ENCODE peak calls at places on chromosomes 11 and 22, in six cellular contexts. I is GM12891, T is H1, J is K562, B is GM12878, R is HepG2. X is an unnamed sample.

GRCh38 chr22:47776329-47776728 is 1013.9 kb downstream of the TBC1D22A start:
- DNase-seq in I (no peak), T (no peak), J (peak), B (no peak), R (no peak), X (no peak)

GRCh38 chr11:118212781-118213565 is 11.8 kb downstream of the JAML start:
- DNase-seq in I (no peak), T (no peak), J (no peak), B (no peak), R (no peak), X (no peak)

GRCh38 chr22:38832005-38832978 is 11.5 kb downstream of the NPTXR start:
- DNase-seq in I (no peak), T (no peak), J (no peak), B (no peak), R (no peak), X (no peak)

GRCh38 chr22:44357296-44357961 is 44.7 kb upstream of the SHISAL1 start:
- DNase-seq in I (no peak), T (no peak), J (no peak), B (no peak), R (no peak), X (no peak)

GRCh38 chr11:13107544-13108044 is 98.5 kb downstream of the RASSF10 start:
- DNase-seq in I (no peak), T (no peak), J (no peak), B (no peak), R (no peak), X (no peak)

GRCh38 chr11:122717264-122717867 is 61.8 kb downstream of the UBASH3B start:
- DNase-seq in I (peak), T (no peak), J (no peak), B (peak), R (no peak), X (peak)

GRCh38 chr11:36480833-36481232 is 29.2 kb downstream of the TRAF6 start:
- DNase-seq in I (no peak), T (no peak), J (no peak), B (no peak), R (no peak), X (no peak)

GRCh38 chr11:78472905-78473304 is 55.3 kb upstream of the GAB2 start:
- DNase-seq in I (no peak), T (no peak), J (no peak), B (no peak), R (peak), X (no peak)

GRCh38 chr11:70650075-70650909 is 252.0 kb downstream of the CTTN start:
- DNase-seq in I (peak), T (no peak), J (peak), B (no peak), R (peak), X (no peak)

GRCh38 chr11:101487775-101488174 is 96.0 kb downstream of the TRPC6 start:
- DNase-seq in I (no peak), T (no peak), J (no peak), B (no peak), R (no peak), X (no peak)

GRCh38 chr11:34731596-34731995 is 110.7 kb downstream of the EHF start:
- DNase-seq in I (no peak), T (no peak), J (no peak), B (no peak), R (no peak), X (no peak)

GRCh38 chr11:27331984-27332383 is 31.0 kb downstream of the CCDC34 start:
- DNase-seq in I (no peak), T (no peak), J (no peak), B (no peak), R (peak), X (no peak)

GRCh38 chr22:35534091-35534490 is 6.5 kb upstream of the RASD2 start:
- DNase-seq in I (no peak), T (no peak), J (no peak), B (no peak), R (no peak), X (no peak)

GRCh38 chr22:18077639-18078328 is at the start of gene PEX26:
- DNase-seq in I (peak), T (peak), J (peak), B (peak), R (peak), X (peak)

GRCh38 chr11:60924906-60925684 is 835 bp downstream of the TMEM132A start:
- DNase-seq in I (no peak), T (no peak), J (no peak), B (no peak), R (no peak), X (no peak)

GRCh38 chr22:35150163-35151107 is 84.5 kb downstream of the ISX start:
- DNase-seq in I (no peak), T (peak), J (peak), B (no peak), R (peak), X (no peak)

GRCh38 chr11:43580735-43581369 is 99.7 kb upstream of the HSD17B12 start:
- DNase-seq in I (no peak), T (no peak), J (peak), B (no peak), R (no peak), X (no peak)
- TF ChIP-seq POLR2AphosphoS5 in I (no peak), T (no peak), J (no peak), B (no peak), R (no peak), X (no peak)

GRCh38 chr11:65382036-65382803 is at the start of gene SLC25A45:
- DNase-seq in I (peak), T (no peak), J (peak), B (peak), R (peak), X (no peak)
- TF ChIP-seq POLR2A in I (peak), T (peak), J (peak), B (peak), R (peak), X (peak)

DNA sequence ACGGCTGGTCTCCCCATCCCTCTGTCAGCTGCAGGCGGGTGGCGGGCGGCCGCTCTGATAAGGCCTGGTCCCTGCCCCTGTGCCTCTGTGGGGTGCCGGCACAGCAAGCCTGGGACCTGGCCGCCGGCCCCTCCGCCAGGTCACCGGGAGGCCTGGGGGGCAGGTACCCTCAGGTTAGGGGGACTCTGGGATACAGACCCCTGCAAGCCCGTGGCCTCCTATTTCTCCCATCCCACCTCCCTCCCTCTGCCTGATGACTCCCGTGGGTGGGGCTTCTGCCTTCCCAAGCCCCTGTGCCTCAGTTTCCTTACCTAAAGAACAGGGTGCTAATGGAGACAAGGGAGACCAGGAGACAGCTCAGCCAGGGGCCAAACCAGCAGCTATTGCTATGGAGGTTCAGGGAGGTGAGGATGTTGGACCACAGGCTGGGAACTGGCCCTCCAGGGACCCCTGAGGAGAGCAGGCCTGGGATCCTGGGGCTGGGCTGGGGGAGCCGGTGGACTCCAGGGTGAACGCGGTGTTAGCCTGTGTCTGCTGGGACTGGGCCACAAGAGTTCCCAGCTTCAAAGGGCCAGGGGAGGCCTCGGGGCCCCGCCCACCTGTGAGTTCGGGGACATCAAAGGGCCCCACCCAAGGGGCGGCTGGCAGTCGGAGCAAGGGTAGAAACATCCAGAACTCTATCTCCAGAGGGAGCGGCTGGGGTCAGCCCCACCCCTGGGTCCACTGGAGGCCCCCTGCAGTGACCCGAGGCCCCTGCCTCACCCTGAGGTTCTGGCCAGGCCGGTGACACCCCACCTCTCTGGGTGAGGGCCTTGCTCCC is 32.0 kb upstream of the TH start:
- DNase-seq in I (no peak), T (no peak), J (no peak), B (no peak), R (peak), X (peak)
- TF ChIP-seq TAF1 in I (no peak), T (no peak), J (no peak), B (no peak), R (peak), X (no peak)

GRCh38 chr22:46128606-46129005 is 21.7 kb upstream of the PPARA start:
- DNase-seq in I (no peak), T (no peak), J (no peak), B (no peak), R (no peak), X (no peak)

GRCh38 chr22:46131151-46131587 is 19.2 kb upstream of the PPARA start:
- DNase-seq in I (no peak), T (peak), J (peak), B (no peak), R (no peak), X (no peak)

GRCh38 chr22:46127556-46127955 is 22.8 kb upstream of the PPARA start:
- DNase-seq in I (no peak), T (no peak), J (no peak), B (no peak), R (no peak), X (no peak)

GRCh38 chr22:46126853-46127385 is 23.4 kb upstream of the PPARA start:
- DNase-seq in I (no peak), T (no peak), J (no peak), B (no peak), R (no peak), X (no peak)

GRCh38 chr22:46129390-46130041 is 20.8 kb upstream of the PPARA start:
- DNase-seq in I (peak), T (no peak), J (no peak), B (no peak), R (no peak), X (peak)
- TF ChIP-seq POLR2AphosphoS5 in I (no peak), T (no peak), J (no peak), B (peak), R (no peak), X (no peak)

GRCh38 chr11:796565-797299 is 1.3 kb downstream of the SLC25A22 start:
- DNase-seq in I (no peak), T (no peak), J (no peak), B (no peak), R (peak), X (no peak)

GRCh38 chr11:798093-798713 is at the start of gene SLC25A22:
- DNase-seq in I (peak), T (no peak), J (peak), B (no peak), R (peak), X (peak)

GRCh38 chr11:799641-800316 is 1.7 kb upstream of the SLC25A22 start:
- DNase-seq in I (no peak), T (no peak), J (no peak), B (no peak), R (no peak), X (no peak)

GRCh38 chr11:795638-796564 is 2.2 kb downstream of the SLC25A22 start:
- DNase-seq in I (peak), T (no peak), J (peak), B (no peak), R (peak), X (peak)

GRCh38 chr11:797300-798092 is 585 bp downstream of the SLC25A22 start:
- DNase-seq in I (peak), T (no peak), J (peak), B (no peak), R (peak), X (peak)
- TF ChIP-seq POLR2A in I (no peak), T (peak), J (no peak), B (peak), R (peak), X (no peak)

X was measured in GM12892.